ENCODE peak calls at places on chromosomes 11 and 22, in eight cellular contexts. One of them, this sample, is unnamed.

GRCh38 chr11:444397-445144 is 2.8 kb upstream of the ANO9 start:
- DNase-seq in breast epithelium: no peak
- DNase-seq in psoas muscle: peak; percentile 14
- DNase-seq in cardiac muscle cell: no peak
- DNase-seq in fibroblast of lung: peak; percentile 34
- DNase-seq in pancreas: no peak
- DNase-seq in upper lobe of right lung: peak; percentile 84
- DNase-seq in GM23248: peak; percentile 77
- DNase-seq in this sample: peak; percentile 57

GRCh38 chr22:24189249-24190158 is 8.2 kb downstream of the SUSD2 start:
- DNase-seq in breast epithelium: peak; percentile 81
- DNase-seq in psoas muscle: peak; percentile 74
- DNase-seq in cardiac muscle cell: peak; percentile 77
- DNase-seq in fibroblast of lung: peak; percentile 38
- DNase-seq in pancreas: peak; percentile 82
- DNase-seq in upper lobe of right lung: peak; percentile 93
- DNase-seq in GM23248: peak; percentile 80
- DNase-seq in this sample: peak; percentile 89

GRCh38 chr11:132402056-132402684 is 1031.8 kb downstream of the NTM start:
- DNase-seq in breast epithelium: no peak
- DNase-seq in psoas muscle: no peak
- DNase-seq in cardiac muscle cell: peak; percentile 71
- DNase-seq in fibroblast of lung: peak; percentile 59
- DNase-seq in pancreas: no peak
- DNase-seq in upper lobe of right lung: no peak
- DNase-seq in GM23248: peak; percentile 73
- DNase-seq in this sample: peak; percentile 70

GRCh38 chr11:77596626-77597025 is 6.9 kb downstream of the AQP11 start:
- DNase-seq in breast epithelium: no peak
- DNase-seq in psoas muscle: no peak
- DNase-seq in cardiac muscle cell: no peak
- DNase-seq in fibroblast of lung: peak; percentile 32
- DNase-seq in pancreas: no peak
- DNase-seq in upper lobe of right lung: no peak
- DNase-seq in GM23248: peak; percentile 65
- DNase-seq in this sample: no peak

GRCh38 chr11:95404370-95404769 is 173.4 kb upstream of the SESN3 start:
- DNase-seq in breast epithelium: no peak
- DNase-seq in psoas muscle: no peak
- DNase-seq in cardiac muscle cell: no peak
- DNase-seq in fibroblast of lung: no peak
- DNase-seq in pancreas: no peak
- DNase-seq in upper lobe of right lung: no peak
- DNase-seq in GM23248: no peak
- DNase-seq in this sample: no peak

GRCh38 chr11:126499124-126499752 is 143.8 kb downstream of the ST3GAL4 start:
- DNase-seq in breast epithelium: peak; percentile 12
- DNase-seq in psoas muscle: no peak
- DNase-seq in cardiac muscle cell: no peak
- DNase-seq in fibroblast of lung: no peak
- DNase-seq in pancreas: no peak
- DNase-seq in upper lobe of right lung: peak; percentile 7
- DNase-seq in GM23248: no peak
- DNase-seq in this sample: no peak

GRCh38 chr11:119339581-119340334 is 925 bp downstream of the C1QTNF5 start:
- DNase-seq in breast epithelium: no peak
- DNase-seq in psoas muscle: peak; percentile 85
- DNase-seq in cardiac muscle cell: peak; percentile 87
- DNase-seq in fibroblast of lung: peak; percentile 42
- DNase-seq in pancreas: peak; percentile 67
- DNase-seq in upper lobe of right lung: peak; percentile 89
- DNase-seq in GM23248: peak; percentile 82
- DNase-seq in this sample: peak; percentile 91

GRCh38 chr11:74232316-74232950 is 61.3 kb downstream of the PPME1 start:
- DNase-seq in breast epithelium: no peak
- DNase-seq in psoas muscle: no peak
- DNase-seq in cardiac muscle cell: no peak
- DNase-seq in fibroblast of lung: no peak
- DNase-seq in pancreas: no peak
- DNase-seq in upper lobe of right lung: no peak
- DNase-seq in GM23248: no peak
- DNase-seq in this sample: no peak

GRCh38 chr11:45805305-45806071 is 539 bp downstream of the SLC35C1 start:
- DNase-seq in breast epithelium: no peak
- DNase-seq in psoas muscle: peak; percentile 36
- DNase-seq in cardiac muscle cell: peak; percentile 25
- DNase-seq in fibroblast of lung: peak; percentile 87
- DNase-seq in pancreas: peak; percentile 33
- DNase-seq in upper lobe of right lung: peak; percentile 72
- DNase-seq in GM23248: peak; percentile 92
- DNase-seq in this sample: peak; percentile 73

GRCh38 chr22:43126506-43127165 is 16.1 kb downstream of the BIK start:
- DNase-seq in breast epithelium: no peak
- DNase-seq in psoas muscle: no peak
- DNase-seq in cardiac muscle cell: no peak
- DNase-seq in fibroblast of lung: peak; percentile 85
- DNase-seq in pancreas: no peak
- DNase-seq in upper lobe of right lung: no peak
- DNase-seq in GM23248: peak; percentile 83
- DNase-seq in this sample: no peak

DNA sequence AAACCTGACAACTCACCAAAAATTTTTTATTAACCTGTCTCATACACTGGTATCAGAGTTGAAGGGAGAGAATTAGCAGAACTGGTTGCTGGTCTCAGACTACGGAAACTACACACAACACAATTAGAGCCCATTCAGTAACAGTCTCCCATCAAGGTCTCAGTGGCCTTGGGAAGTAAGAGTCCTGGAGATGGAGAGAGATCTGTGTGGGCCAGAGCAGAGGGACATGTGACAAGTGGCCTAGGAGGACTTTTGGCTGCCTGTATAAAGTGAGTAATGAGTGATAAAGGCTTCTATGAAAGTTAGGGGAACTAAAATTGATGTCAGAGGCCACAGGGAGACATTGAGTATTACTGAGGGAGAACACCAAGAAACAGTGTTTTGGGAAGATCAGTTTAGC is 58.9 kb downstream of the PARVA start:
- DNase-seq in breast epithelium: no peak
- DNase-seq in psoas muscle: no peak
- DNase-seq in cardiac muscle cell: no peak
- DNase-seq in fibroblast of lung: no peak
- DNase-seq in pancreas: no peak
- DNase-seq in upper lobe of right lung: no peak
- DNase-seq in GM23248: no peak
- DNase-seq in this sample: no peak
- H3K4me1 ChIP-seq in breast epithelium: peaks cover 10% of the 10 kb centered on the region
- H3K4me1 ChIP-seq in psoas muscle: peaks cover 3% of the 10 kb centered on the region
- H3K4me1 ChIP-seq in cardiac muscle cell: peaks cover 23% of the 10 kb centered on the region
- H3K4me1 ChIP-seq in fibroblast of lung: peaks cover 11% of the 10 kb centered on the region
- H3K4me1 ChIP-seq in pancreas: peaks cover 2% of the 10 kb centered on the region
- H3K4me1 ChIP-seq in upper lobe of right lung: peaks cover 26% of the 10 kb centered on the region
- H3K4me1 ChIP-seq in GM23248: peaks cover 56% of the 10 kb centered on the region
- H3K4me1 ChIP-seq in this sample: peaks cover 20% of the 10 kb centered on the region

DNA sequence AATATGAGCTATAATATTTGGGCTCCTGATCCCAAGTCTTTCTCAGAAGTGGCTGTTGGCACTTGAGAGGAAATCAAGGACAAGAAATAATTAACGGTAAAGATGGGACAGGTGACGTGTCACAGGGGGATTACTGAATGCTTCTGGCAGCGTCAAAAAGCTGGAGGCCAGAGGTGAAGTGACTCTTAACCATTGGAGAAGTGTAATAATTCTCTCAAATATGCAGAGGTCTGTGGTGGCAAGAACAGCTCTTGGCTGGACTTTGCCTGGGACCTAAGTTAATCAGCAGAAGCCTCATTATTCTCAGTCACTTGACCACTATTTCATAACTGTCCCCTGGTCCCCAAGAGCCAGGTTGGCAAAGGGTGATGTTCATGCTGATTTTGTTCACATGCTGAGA is 72.8 kb downstream of the TIMP3 start:
- DNase-seq in breast epithelium: no peak
- DNase-seq in psoas muscle: no peak
- DNase-seq in cardiac muscle cell: no peak
- DNase-seq in fibroblast of lung: no peak
- DNase-seq in pancreas: no peak
- DNase-seq in upper lobe of right lung: no peak
- DNase-seq in GM23248: no peak
- DNase-seq in this sample: no peak
- H3K4me1 ChIP-seq in breast epithelium: no peaks in the 10 kb centered on the region
- H3K4me1 ChIP-seq in psoas muscle: no peaks in the 10 kb centered on the region
- H3K4me1 ChIP-seq in cardiac muscle cell: peaks cover 18% of the 10 kb centered on the region
- H3K4me1 ChIP-seq in fibroblast of lung: no peaks in the 10 kb centered on the region
- H3K4me1 ChIP-seq in pancreas: no peaks in the 10 kb centered on the region
- H3K4me1 ChIP-seq in upper lobe of right lung: peaks cover 3% of the 10 kb centered on the region
- H3K4me1 ChIP-seq in GM23248: no peaks in the 10 kb centered on the region
- H3K4me1 ChIP-seq in this sample: no peaks in the 10 kb centered on the region

DNA sequence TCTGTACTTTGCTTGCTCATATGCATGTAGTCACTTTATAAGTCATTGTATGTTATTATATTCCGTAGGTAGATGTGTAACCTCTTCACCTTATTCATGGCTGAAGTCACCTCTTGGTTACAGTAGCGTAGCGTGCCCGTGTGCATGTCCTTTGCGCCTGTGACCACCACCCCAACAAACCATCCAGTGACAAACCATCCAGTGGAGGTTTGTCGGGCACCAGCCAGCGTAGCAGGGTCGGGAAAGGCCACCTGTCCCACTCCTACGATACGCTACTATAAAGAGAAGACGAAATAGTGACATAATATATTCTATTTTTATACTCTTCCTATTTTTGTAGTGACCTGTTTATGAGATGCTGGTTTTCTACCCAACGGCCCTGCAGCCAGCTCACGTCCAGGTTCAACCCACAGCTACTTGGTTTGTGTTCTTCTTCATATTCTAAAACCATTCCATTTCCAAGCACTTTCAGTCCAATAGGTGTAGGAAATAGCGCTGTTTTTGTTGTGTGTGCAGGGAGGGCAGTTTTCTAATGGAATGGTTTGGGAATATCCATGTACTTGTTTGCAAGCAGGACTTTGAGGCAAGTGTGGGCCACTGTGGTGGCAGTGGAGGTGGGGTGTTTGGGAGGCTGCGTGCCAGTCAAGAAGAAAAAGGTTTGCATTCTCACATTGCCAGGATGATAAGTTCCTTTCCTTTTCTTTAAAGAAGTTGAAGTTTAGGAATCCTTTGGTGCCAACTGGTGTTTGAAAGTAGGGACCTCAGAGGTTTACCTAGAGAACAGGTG is 11.1 kb downstream of the CCND1 start:
- DNase-seq in breast epithelium: no peak
- DNase-seq in psoas muscle: peak; percentile 2
- DNase-seq in cardiac muscle cell: no peak
- DNase-seq in fibroblast of lung: no peak
- DNase-seq in pancreas: no peak
- DNase-seq in upper lobe of right lung: peak; percentile 15
- DNase-seq in GM23248: no peak
- DNase-seq in this sample: no peak
- H3K4me1 ChIP-seq in breast epithelium: no peaks in the 10 kb centered on the region
- H3K4me1 ChIP-seq in psoas muscle: no peaks in the 10 kb centered on the region
- H3K4me1 ChIP-seq in cardiac muscle cell: no peaks in the 10 kb centered on the region
- H3K4me1 ChIP-seq in fibroblast of lung: no peaks in the 10 kb centered on the region
- H3K4me1 ChIP-seq in pancreas: no peaks in the 10 kb centered on the region
- H3K4me1 ChIP-seq in upper lobe of right lung: no peaks in the 10 kb centered on the region
- H3K4me1 ChIP-seq in GM23248: no peaks in the 10 kb centered on the region
- H3K4me1 ChIP-seq in this sample: no peaks in the 10 kb centered on the region

DNA sequence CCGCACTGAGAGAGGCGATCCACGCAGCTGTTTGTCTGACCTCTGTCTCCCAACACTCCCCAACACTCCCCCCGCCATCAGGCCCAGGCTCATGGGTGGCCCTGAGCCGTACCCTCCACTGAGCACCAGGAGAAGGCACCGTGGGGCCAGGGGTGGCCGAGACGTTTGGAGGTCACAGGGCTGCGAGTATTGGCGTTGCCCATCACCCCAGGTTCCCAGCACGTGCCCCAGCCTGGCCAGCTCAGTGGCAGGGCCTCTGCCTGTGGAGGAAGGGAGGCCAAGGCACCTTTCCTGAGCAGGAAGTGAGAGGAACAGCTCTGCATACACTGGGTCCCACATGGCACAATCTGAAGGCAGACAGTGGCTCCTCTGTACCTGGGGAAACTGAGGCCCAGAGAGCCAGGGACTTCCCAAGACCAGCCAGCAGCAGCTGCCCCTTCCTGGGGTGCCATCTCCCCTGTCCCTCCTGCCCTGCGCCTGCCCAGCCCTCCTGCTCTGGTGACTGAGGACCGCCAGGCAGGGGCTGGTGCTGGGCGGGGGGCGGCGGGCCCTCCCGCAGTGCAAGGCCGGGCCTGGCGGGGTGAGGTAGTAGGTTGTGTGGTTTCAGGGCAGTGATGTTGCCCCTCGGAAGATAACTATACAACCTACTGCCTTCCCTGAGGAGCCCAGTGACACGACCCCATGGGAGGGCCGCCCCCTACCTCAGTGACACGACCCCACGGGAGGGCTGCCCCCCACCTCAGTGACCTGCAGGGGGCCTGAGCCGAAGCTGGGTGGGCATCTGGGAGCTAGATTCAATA is 37.0 kb upstream of the PPARA start:
- DNase-seq in breast epithelium: no peak
- DNase-seq in psoas muscle: no peak
- DNase-seq in cardiac muscle cell: no peak
- DNase-seq in fibroblast of lung: no peak
- DNase-seq in pancreas: peak; percentile 31
- DNase-seq in upper lobe of right lung: no peak
- DNase-seq in GM23248: peak; percentile 25
- DNase-seq in this sample: no peak
- H3K4me1 ChIP-seq in breast epithelium: peaks cover 33% of the 10 kb centered on the region
- H3K4me1 ChIP-seq in psoas muscle: peaks cover 66% of the 10 kb centered on the region
- H3K4me1 ChIP-seq in cardiac muscle cell: peaks cover 7% of the 10 kb centered on the region
- H3K4me1 ChIP-seq in fibroblast of lung: peaks cover 60% of the 10 kb centered on the region
- H3K4me1 ChIP-seq in pancreas: peaks cover 32% of the 10 kb centered on the region
- H3K4me1 ChIP-seq in upper lobe of right lung: peaks cover 40% of the 10 kb centered on the region
- H3K4me1 ChIP-seq in GM23248: peaks cover 20% of the 10 kb centered on the region
- H3K4me1 ChIP-seq in this sample: peaks cover 12% of the 10 kb centered on the region

GRCh38 chr11:134120921-134121526 is 52.2 kb downstream of the JAM3 start:
- DNase-seq in breast epithelium: no peak
- DNase-seq in psoas muscle: peak; percentile 16
- DNase-seq in cardiac muscle cell: no peak
- DNase-seq in fibroblast of lung: peak; percentile 64
- DNase-seq in pancreas: no peak
- DNase-seq in upper lobe of right lung: no peak
- DNase-seq in GM23248: peak; percentile 79
- DNase-seq in this sample: peak; percentile 40
- H3K4me1 ChIP-seq in breast epithelium: no peaks in the 10 kb centered on the region
- H3K4me1 ChIP-seq in psoas muscle: peaks cover 45% of the 10 kb centered on the region
- H3K4me1 ChIP-seq in cardiac muscle cell: peaks cover 34% of the 10 kb centered on the region
- H3K4me1 ChIP-seq in fibroblast of lung: peaks cover 14% of the 10 kb centered on the region
- H3K4me1 ChIP-seq in pancreas: no peaks in the 10 kb centered on the region
- H3K4me1 ChIP-seq in upper lobe of right lung: peaks cover 24% of the 10 kb centered on the region
- H3K4me1 ChIP-seq in GM23248: peaks cover 42% of the 10 kb centered on the region
- H3K4me1 ChIP-seq in this sample: no peaks in the 10 kb centered on the region

DNA sequence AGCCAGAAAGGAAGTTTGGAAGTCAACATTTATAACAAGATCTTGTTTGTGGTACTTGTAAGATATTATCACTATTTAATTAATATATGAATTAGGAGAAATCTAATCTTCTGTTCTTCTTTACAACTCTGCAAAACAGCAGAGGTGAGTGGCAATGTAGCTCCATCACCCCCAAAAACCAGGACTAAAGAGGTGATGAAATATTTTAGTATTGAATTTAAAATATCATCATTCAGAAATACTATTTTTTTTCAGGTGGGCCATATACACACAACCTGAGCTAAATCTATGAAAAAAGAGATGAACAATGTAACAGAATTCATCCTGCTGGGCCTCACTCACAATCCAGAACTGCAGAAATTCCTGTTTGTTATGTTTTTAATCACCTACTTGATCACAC is at the start of gene OR4C45:
- DNase-seq in breast epithelium: no peak
- DNase-seq in psoas muscle: no peak
- DNase-seq in cardiac muscle cell: no peak
- DNase-seq in fibroblast of lung: no peak
- DNase-seq in pancreas: no peak
- DNase-seq in upper lobe of right lung: no peak
- DNase-seq in GM23248: no peak
- DNase-seq in this sample: no peak
- H3K4me1 ChIP-seq in breast epithelium: no peaks in the 10 kb centered on the region
- H3K4me1 ChIP-seq in psoas muscle: no peaks in the 10 kb centered on the region
- H3K4me1 ChIP-seq in cardiac muscle cell: no peaks in the 10 kb centered on the region
- H3K4me1 ChIP-seq in fibroblast of lung: no peaks in the 10 kb centered on the region
- H3K4me1 ChIP-seq in pancreas: no peaks in the 10 kb centered on the region
- H3K4me1 ChIP-seq in upper lobe of right lung: no peaks in the 10 kb centered on the region
- H3K4me1 ChIP-seq in GM23248: no peaks in the 10 kb centered on the region
- H3K4me1 ChIP-seq in this sample: no peaks in the 10 kb centered on the region

This sample was measured in right cardiac atrium.